ENCODE peak calls at places on chromosomes 13 and 19, in nine cellular contexts. S is Peyer's patch, Z is uterus, T is right lobe of liver, G is thoracic aorta, F is left lung, X is Caco-2, N is neuronal stem cell, C is GM23248. H is an unnamed sample.

GRCh38 chr13:41960195-41960699 is 662 bp downstream of the VWA8 start:
- DNase-seq in S (peak; percentile 48), T (peak; percentile 54), G (no peak), X (no peak), C (peak; percentile 71), N (no peak), F (no peak), Z (no peak), H (peak; percentile 64)

GRCh38 chr19:51294211-51294976 is 17.1 kb upstream of the IGLON5 start:
- DNase-seq in N (no peak), C (no peak), S (no peak), G (no peak), X (no peak), F (no peak), T (no peak), Z (no peak), H (no peak)

GRCh38 chr19:722553-723101 is 13.9 kb downstream of the PALM start:
- DNase-seq in X (no peak), Z (peak; percentile 54), F (peak; percentile 78), C (no peak), N (no peak), T (no peak), S (no peak), G (no peak), H (no peak)

GRCh38 chr19:55688422-55689218 is 13.6 kb downstream of the EPN1 start:
- DNase-seq in C (no peak), Z (no peak), F (peak; percentile 76), X (peak; percentile 75), G (no peak), N (no peak), S (peak; percentile 93), T (no peak), H (peak; percentile 98)

GRCh38 chr13:97307882-97308624 is 85.9 kb downstream of the MBNL2 start:
- DNase-seq in F (no peak), X (no peak), S (no peak), T (peak; percentile 59), Z (no peak), C (peak; percentile 62), G (no peak), N (peak; percentile 50), H (no peak)

GRCh38 chr19:6065685-6066365 is 44.5 kb downstream of the RFX2 start:
- DNase-seq in G (no peak), X (peak; percentile 74), C (peak; percentile 85), F (peak; percentile 49), T (peak; percentile 80), N (no peak), Z (peak; percentile 65), S (peak; percentile 89), H (peak; percentile 73)

GRCh38 chr19:22634450-22634827 is 315 bp downstream of the ZNF492 start:
- DNase-seq in Z (no peak), T (no peak), X (no peak), N (no peak), G (no peak), F (peak; percentile 78), S (no peak), C (peak; percentile 50), H (no peak)

GRCh38 chr19:5624154-5624663 is 1.3 kb downstream of the SAFB start:
- DNase-seq in N (no peak), Z (peak; percentile 37), C (peak; percentile 86), T (peak; percentile 68), G (no peak), S (peak; percentile 58), X (peak; percentile 19), F (no peak), H (peak; percentile 35)

GRCh38 chr19:49086296-49086695 is 1.0 kb downstream of the SNRNP70 start:
- DNase-seq in X (no peak), S (no peak), C (no peak), G (no peak), T (no peak), F (no peak), N (no peak), Z (no peak), H (no peak)
- H3K4me3 ChIP-seq in X (peak overlapping the region; percentile 71), S (peak overlapping the region; percentile 95), C (peak overlapping the region; percentile 90), G (peak overlapping the region; percentile 88), T (peak overlapping the region; percentile 79), F (peak overlapping the region; percentile 99), N (peak overlapping the region; percentile 96), Z (peak overlapping the region; percentile 93), H (peak overlapping the region; percentile 70)

GRCh38 chr13:21668665-21669599 is 1.9 kb upstream of the FGF9 start:
- DNase-seq in S (peak; percentile 58), N (peak; percentile 40), G (no peak), Z (peak; percentile 35), C (peak; percentile 47), X (no peak), T (no peak), F (peak; percentile 82), H (peak; percentile 20)

GRCh38 chr13:21671793-21672680 is 1.2 kb downstream of the FGF9 start:
- DNase-seq in C (no peak), N (peak; percentile 20), S (no peak), G (no peak), F (no peak), Z (no peak), X (no peak), T (no peak), H (peak; percentile 18)

GRCh38 chr13:21670883-21671792 is at the start of gene FGF9:
- DNase-seq in T (peak; percentile 83), C (peak; percentile 80), S (peak; percentile 89), X (peak; percentile 89), Z (peak; percentile 54), N (peak; percentile 85), F (peak; percentile 94), G (no peak), H (peak; percentile 81)

GRCh38 chr13:21672811-21673591 is 2.1 kb downstream of the FGF9 start:
- DNase-seq in G (no peak), T (no peak), F (no peak), N (peak; percentile 5), S (no peak), C (peak; percentile 20), Z (no peak), X (no peak), H (peak; percentile 18)

GRCh38 chr13:21670006-21670882 is 629 bp upstream of the FGF9 start:
- DNase-seq in C (peak; percentile 67), N (peak; percentile 72), G (no peak), T (peak; percentile 49), F (peak; percentile 89), X (peak; percentile 81), Z (peak; percentile 45), S (peak; percentile 77), H (peak; percentile 42)
- H3K27me3 ChIP-seq in C (peaks cover 48% of the 10 kb centered on the region), N (peaks cover 23% of the 10 kb centered on the region), G (peaks cover 14% of the 10 kb centered on the region), T (peaks cover 20% of the 10 kb centered on the region), F (peaks cover 97% of the 10 kb centered on the region), X (peaks cover 3% of the 10 kb centered on the region), Z (no peaks in the 10 kb centered on the region), S (no peaks in the 10 kb centered on the region), H (no peaks in the 10 kb centered on the region)

GRCh38 chr19:14555918-14556661 is 15.8 kb downstream of the NDUFB7 start:
- DNase-seq in T (no peak), N (no peak), F (no peak), S (no peak), X (no peak), Z (no peak), G (no peak), C (peak; percentile 20), H (no peak)
- H3K4me1 ChIP-seq in T (peaks cover 23% of the 10 kb centered on the region), N (peaks cover 13% of the 10 kb centered on the region), F (no peaks in the 10 kb centered on the region), S (peaks cover 13% of the 10 kb centered on the region), X (peaks cover 5% of the 10 kb centered on the region), Z (peaks cover 11% of the 10 kb centered on the region), G (peaks cover 14% of the 10 kb centered on the region), C (peaks cover 6% of the 10 kb centered on the region), H (no peaks in the 10 kb centered on the region)

GRCh38 chr13:36418022-36418805 is 14.1 kb upstream of the CCNA1 start:
- DNase-seq in T (no peak), G (no peak), C (peak; percentile 44), X (no peak), Z (no peak), S (no peak), F (no peak), N (no peak), H (peak; percentile 14)
- H3K4me3 ChIP-seq in T (no peak overlapping the region), G (no peak overlapping the region), C (peak overlapping the region; percentile 43), X (no peak overlapping the region), Z (no peak overlapping the region), S (no peak overlapping the region), F (no peak overlapping the region), N (no peak overlapping the region), H (no peak overlapping the region)

GRCh38 chr19:13032837-13033236 is 37.6 kb downstream of the NFIX start:
- DNase-seq in T (no peak), X (no peak), S (no peak), Z (no peak), N (no peak), C (no peak), G (no peak), F (peak; percentile 24), H (no peak)
- H3K27me3 ChIP-seq in T (no peaks in the 10 kb centered on the region), X (no peaks in the 10 kb centered on the region), S (no peaks in the 10 kb centered on the region), Z (no peaks in the 10 kb centered on the region), N (peaks cover 100% of the 10 kb centered on the region), C (no peaks in the 10 kb centered on the region), G (no peaks in the 10 kb centered on the region), F (no peaks in the 10 kb centered on the region), H (no peaks in the 10 kb centered on the region)

DNA sequence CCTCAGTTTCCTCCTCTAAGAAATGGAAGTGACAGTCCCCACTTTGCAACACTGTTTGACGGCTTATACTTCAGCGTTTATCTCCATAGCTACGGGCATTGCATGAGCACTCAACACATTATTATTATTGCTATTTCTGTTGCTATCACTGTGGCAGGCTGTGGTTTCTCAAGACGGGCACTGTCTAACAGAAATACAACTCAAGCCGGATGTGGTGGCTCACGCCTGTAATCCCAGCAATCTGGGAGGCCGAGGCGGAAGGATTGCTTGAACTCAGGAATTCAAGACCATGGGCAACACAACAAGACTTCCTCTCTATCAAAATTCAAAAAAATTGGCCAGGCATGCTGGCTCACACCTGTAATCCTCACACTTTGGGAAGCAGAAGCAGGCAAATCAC is 4.9 kb upstream of the ZSWIM4 start:
- DNase-seq in Z (no peak), X (no peak), G (no peak), F (no peak), N (no peak), C (no peak), S (no peak), T (no peak), H (no peak)
- H3K4me1 ChIP-seq in Z (peaks cover 5% of the 10 kb centered on the region), X (peaks cover 1% of the 10 kb centered on the region), G (peaks cover 22% of the 10 kb centered on the region), F (peaks cover 10% of the 10 kb centered on the region), N (no peaks in the 10 kb centered on the region), C (peaks cover 38% of the 10 kb centered on the region), S (peaks cover 19% of the 10 kb centered on the region), T (no peaks in the 10 kb centered on the region), H (no peaks in the 10 kb centered on the region)

DNA sequence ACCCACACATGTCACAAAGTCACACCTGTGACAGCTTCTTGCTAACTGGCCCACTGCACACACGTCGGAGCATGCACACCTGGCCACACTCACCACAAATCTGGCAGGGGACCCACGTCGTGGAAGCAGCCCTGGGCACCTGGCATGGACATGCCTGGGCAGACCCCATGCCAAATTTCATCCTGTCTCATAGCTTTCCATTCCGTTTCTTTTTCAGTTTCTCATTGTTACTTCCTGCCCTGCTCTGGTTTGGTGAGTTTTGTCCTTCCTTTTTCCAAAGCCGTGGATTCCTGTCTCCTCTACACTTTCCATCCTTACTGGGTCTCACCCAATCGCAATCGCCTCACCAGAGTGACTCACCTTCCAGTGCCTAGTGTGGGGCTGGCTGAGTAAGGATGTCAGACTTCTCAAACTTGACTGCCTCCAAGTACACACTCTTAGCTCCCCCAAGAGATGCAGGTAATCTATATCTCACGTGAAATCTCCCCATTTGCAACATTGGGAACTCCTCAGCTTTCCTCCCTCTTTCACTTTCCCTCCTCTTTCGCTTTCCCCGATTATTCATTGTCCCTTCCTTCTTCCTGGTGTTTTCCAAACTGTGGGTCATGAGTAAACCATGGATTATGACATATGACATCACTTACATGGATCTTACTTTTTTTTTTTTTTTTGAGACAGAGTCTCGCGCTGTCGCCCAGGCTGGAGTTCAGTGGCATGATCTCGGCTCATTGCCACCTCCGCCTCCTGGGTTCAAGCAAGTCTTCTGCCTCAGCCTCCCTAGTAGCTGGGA is 1.6 kb upstream of the BBC3 start:
- DNase-seq in N (no peak), C (peak; percentile 88), F (no peak), T (no peak), X (no peak), G (no peak), S (no peak), Z (no peak), H (peak; percentile 79)
- H3K4me3 ChIP-seq in N (no peak overlapping the region), C (peak overlapping the region; percentile 76), F (peak overlapping the region; percentile 98), T (no peak overlapping the region), X (no peak overlapping the region), G (peak overlapping the region; percentile 97), S (no peak overlapping the region), Z (no peak overlapping the region), H (no peak overlapping the region)

H was measured in small intestine.